ENCODE peak calls at places on chromosomes 4 and X, in eight cellular contexts. One of them, this sample, is unnamed.

GRCh38 chr4:25667931-25668557 is 12.4 kb downstream of the SLC34A2 start:
- DNase-seq in stomach: no peak
- DNase-seq in effector memory CD4-positive, alpha-beta T cell: no peak
- DNase-seq in upper lobe of left lung: no peak
- DNase-seq in CD8-positive, alpha-beta memory T cell: no peak
- DNase-seq in cardiac muscle cell: peak; percentile 34
- DNase-seq in Caco-2: peak; percentile 29
- DNase-seq in suprapubic skin: no peak
- DNase-seq in this sample: no peak

GRCh38 chr4:144589512-144589911 is 56.4 kb upstream of the HHIP start:
- DNase-seq in suprapubic skin: no peak
- DNase-seq in upper lobe of left lung: no peak
- DNase-seq in Caco-2: no peak
- DNase-seq in cardiac muscle cell: no peak
- DNase-seq in CD8-positive, alpha-beta memory T cell: no peak
- DNase-seq in effector memory CD4-positive, alpha-beta T cell: no peak
- DNase-seq in stomach: no peak
- DNase-seq in this sample: no peak

GRCh38 chrX:77675986-77676385 is 110.0 kb downstream of the ATRX start:
- DNase-seq in cardiac muscle cell: no peak
- DNase-seq in Caco-2: no peak
- DNase-seq in stomach: no peak
- DNase-seq in suprapubic skin: no peak
- DNase-seq in effector memory CD4-positive, alpha-beta T cell: no peak
- DNase-seq in upper lobe of left lung: no peak
- DNase-seq in CD8-positive, alpha-beta memory T cell: no peak
- DNase-seq in this sample: no peak

GRCh38 chr4:172871381-172871780 is 297.2 kb upstream of the GALNT7 start:
- DNase-seq in cardiac muscle cell: no peak
- DNase-seq in effector memory CD4-positive, alpha-beta T cell: no peak
- DNase-seq in CD8-positive, alpha-beta memory T cell: no peak
- DNase-seq in Caco-2: no peak
- DNase-seq in suprapubic skin: no peak
- DNase-seq in upper lobe of left lung: no peak
- DNase-seq in stomach: no peak
- DNase-seq in this sample: no peak

GRCh38 chr4:156660470-156660869 is 311.1 kb downstream of the PDGFC start:
- DNase-seq in stomach: no peak
- DNase-seq in Caco-2: no peak
- DNase-seq in effector memory CD4-positive, alpha-beta T cell: no peak
- DNase-seq in upper lobe of left lung: no peak
- DNase-seq in CD8-positive, alpha-beta memory T cell: no peak
- DNase-seq in suprapubic skin: no peak
- DNase-seq in cardiac muscle cell: no peak
- DNase-seq in this sample: no peak

GRCh38 chr4:14167876-14168510 is 540.5 kb upstream of the BOD1L1 start:
- DNase-seq in upper lobe of left lung: no peak
- DNase-seq in Caco-2: no peak
- DNase-seq in effector memory CD4-positive, alpha-beta T cell: no peak
- DNase-seq in CD8-positive, alpha-beta memory T cell: no peak
- DNase-seq in suprapubic skin: no peak
- DNase-seq in stomach: no peak
- DNase-seq in cardiac muscle cell: no peak
- DNase-seq in this sample: no peak

GRCh38 chrX:68945603-68946228 is 116.9 kb downstream of the EFNB1 start:
- DNase-seq in cardiac muscle cell: no peak
- DNase-seq in suprapubic skin: no peak
- DNase-seq in upper lobe of left lung: no peak
- DNase-seq in stomach: no peak
- DNase-seq in effector memory CD4-positive, alpha-beta T cell: no peak
- DNase-seq in Caco-2: peak; percentile 12
- DNase-seq in CD8-positive, alpha-beta memory T cell: no peak
- DNase-seq in this sample: no peak

GRCh38 chrX:20254712-20255299 is 11.9 kb downstream of the RPS6KA3 start:
- DNase-seq in upper lobe of left lung: no peak
- DNase-seq in effector memory CD4-positive, alpha-beta T cell: no peak
- DNase-seq in Caco-2: no peak
- DNase-seq in suprapubic skin: no peak
- DNase-seq in CD8-positive, alpha-beta memory T cell: no peak
- DNase-seq in cardiac muscle cell: no peak
- DNase-seq in stomach: no peak
- DNase-seq in this sample: no peak

GRCh38 chr4:54217642-54218486 is 11.2 kb upstream of the PDGFRA start:
- DNase-seq in upper lobe of left lung: peak; percentile 57
- DNase-seq in stomach: peak; percentile 74
- DNase-seq in cardiac muscle cell: peak; percentile 91
- DNase-seq in Caco-2: peak; percentile 88
- DNase-seq in CD8-positive, alpha-beta memory T cell: peak; percentile 62
- DNase-seq in suprapubic skin: peak; percentile 90
- DNase-seq in effector memory CD4-positive, alpha-beta T cell: no peak
- DNase-seq in this sample: no peak

GRCh38 chr4:57023104-57023503 is 44.4 kb downstream of the POLR2B start:
- DNase-seq in upper lobe of left lung: no peak
- DNase-seq in cardiac muscle cell: no peak
- DNase-seq in CD8-positive, alpha-beta memory T cell: no peak
- DNase-seq in suprapubic skin: no peak
- DNase-seq in Caco-2: no peak
- DNase-seq in stomach: no peak
- DNase-seq in effector memory CD4-positive, alpha-beta T cell: no peak
- DNase-seq in this sample: no peak

GRCh38 chrX:143642426-143642825 is 6.5 kb upstream of the SLITRK4 start:
- DNase-seq in upper lobe of left lung: no peak
- DNase-seq in effector memory CD4-positive, alpha-beta T cell: no peak
- DNase-seq in stomach: no peak
- DNase-seq in suprapubic skin: no peak
- DNase-seq in cardiac muscle cell: no peak
- DNase-seq in CD8-positive, alpha-beta memory T cell: no peak
- DNase-seq in Caco-2: no peak
- DNase-seq in this sample: no peak

GRCh38 chrX:134362560-134363089 is 97.3 kb upstream of the HPRT1 start:
- DNase-seq in CD8-positive, alpha-beta memory T cell: no peak
- DNase-seq in suprapubic skin: no peak
- DNase-seq in Caco-2: no peak
- DNase-seq in upper lobe of left lung: no peak
- DNase-seq in effector memory CD4-positive, alpha-beta T cell: no peak
- DNase-seq in stomach: no peak
- DNase-seq in cardiac muscle cell: no peak
- DNase-seq in this sample: no peak

GRCh38 chr4:74258949-74259348 is 49.3 kb upstream of the EPGN start:
- DNase-seq in suprapubic skin: no peak
- DNase-seq in upper lobe of left lung: no peak
- DNase-seq in CD8-positive, alpha-beta memory T cell: no peak
- DNase-seq in stomach: peak; percentile 91
- DNase-seq in cardiac muscle cell: no peak
- DNase-seq in effector memory CD4-positive, alpha-beta T cell: no peak
- DNase-seq in Caco-2: no peak
- DNase-seq in this sample: no peak

GRCh38 chr4:119212964-119213606 is 572 bp downstream of the USP53 start:
- DNase-seq in effector memory CD4-positive, alpha-beta T cell: peak; percentile 41
- DNase-seq in stomach: peak; percentile 85
- DNase-seq in cardiac muscle cell: peak; percentile 91
- DNase-seq in suprapubic skin: peak; percentile 92
- DNase-seq in CD8-positive, alpha-beta memory T cell: peak; percentile 71
- DNase-seq in upper lobe of left lung: peak; percentile 86
- DNase-seq in Caco-2: peak; percentile 87
- DNase-seq in this sample: peak; percentile 42

GRCh38 chr4:7238300-7238960 is 46.1 kb downstream of the SORCS2 start:
- DNase-seq in stomach: no peak
- DNase-seq in upper lobe of left lung: no peak
- DNase-seq in cardiac muscle cell: no peak
- DNase-seq in effector memory CD4-positive, alpha-beta T cell: no peak
- DNase-seq in CD8-positive, alpha-beta memory T cell: no peak
- DNase-seq in Caco-2: no peak
- DNase-seq in suprapubic skin: no peak
- DNase-seq in this sample: no peak

GRCh38 chrX:47482512-47483309 is at the start of gene ZNF41:
- DNase-seq in suprapubic skin: peak; percentile 80
- DNase-seq in cardiac muscle cell: peak; percentile 77
- DNase-seq in stomach: peak; percentile 71
- DNase-seq in upper lobe of left lung: peak; percentile 81
- DNase-seq in effector memory CD4-positive, alpha-beta T cell: peak; percentile 73
- DNase-seq in CD8-positive, alpha-beta memory T cell: peak; percentile 85
- DNase-seq in Caco-2: peak; percentile 86
- DNase-seq in this sample: peak; percentile 69

DNA sequence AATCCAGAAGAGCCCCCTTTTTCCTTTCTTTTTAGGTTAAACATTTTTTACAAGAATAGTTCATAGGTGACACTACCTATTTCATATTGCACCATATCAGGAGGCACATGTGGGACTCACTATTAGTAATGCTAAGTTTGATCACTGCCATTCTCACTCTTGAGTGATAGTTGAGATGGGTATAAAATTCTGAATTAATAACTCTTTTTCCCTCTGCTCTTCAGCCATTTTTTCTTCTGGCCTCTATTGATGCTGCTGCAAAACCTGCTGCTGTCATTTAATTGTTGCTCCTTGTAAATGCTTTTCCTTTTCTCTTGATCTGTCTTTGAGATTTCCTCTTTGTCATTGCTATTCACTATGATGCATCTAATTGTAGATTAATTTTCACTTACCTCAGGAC is 482.0 kb downstream of the MID1IP1 start:
- DNase-seq in Caco-2: no peak
- DNase-seq in stomach: no peak
- DNase-seq in effector memory CD4-positive, alpha-beta T cell: no peak
- DNase-seq in cardiac muscle cell: no peak
- DNase-seq in suprapubic skin: no peak
- DNase-seq in upper lobe of left lung: no peak
- DNase-seq in CD8-positive, alpha-beta memory T cell: no peak
- DNase-seq in this sample: no peak
- H3K9me3 ChIP-seq in Caco-2: no peaks in the 10 kb centered on the region
- H3K9me3 ChIP-seq in stomach: peaks cover 36% of the 10 kb centered on the region
- H3K9me3 ChIP-seq in effector memory CD4-positive, alpha-beta T cell: no peaks in the 10 kb centered on the region
- H3K9me3 ChIP-seq in cardiac muscle cell: peaks cover 3% of the 10 kb centered on the region
- H3K9me3 ChIP-seq in suprapubic skin: no peaks in the 10 kb centered on the region
- H3K9me3 ChIP-seq in upper lobe of left lung: no peaks in the 10 kb centered on the region
- H3K9me3 ChIP-seq in CD8-positive, alpha-beta memory T cell: no peaks in the 10 kb centered on the region
- H3K9me3 ChIP-seq in this sample: no peaks in the 10 kb centered on the region

DNA sequence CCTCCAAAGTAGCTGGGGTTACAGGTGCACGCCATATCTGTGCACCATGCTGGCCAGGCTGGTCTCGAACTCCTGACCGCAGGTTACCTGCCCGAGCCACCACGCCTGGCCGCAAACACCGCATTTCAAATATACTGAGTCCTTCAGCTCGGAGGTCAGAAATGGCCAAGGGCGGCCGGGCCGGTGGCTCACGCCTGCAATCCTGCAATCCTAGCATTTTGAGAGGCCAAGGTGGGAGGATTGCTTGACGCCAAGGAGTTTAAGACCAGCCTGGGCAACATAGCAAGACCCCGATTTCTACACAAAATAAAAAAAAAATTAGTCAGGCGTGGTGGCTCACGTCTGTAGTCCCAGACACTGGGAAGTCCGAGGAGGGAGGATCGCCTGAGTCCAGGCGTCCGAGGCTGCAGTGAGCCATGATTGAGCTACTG is 71.9 kb upstream of the PPP2R3B start:
- DNase-seq in suprapubic skin: no peak
- DNase-seq in upper lobe of left lung: no peak
- DNase-seq in stomach: no peak
- DNase-seq in Caco-2: no peak
- DNase-seq in cardiac muscle cell: no peak
- DNase-seq in CD8-positive, alpha-beta memory T cell: no peak
- DNase-seq in effector memory CD4-positive, alpha-beta T cell: no peak
- DNase-seq in this sample: no peak
- H3K9me3 ChIP-seq in suprapubic skin: peaks cover 3% of the 10 kb centered on the region
- H3K9me3 ChIP-seq in upper lobe of left lung: no peaks in the 10 kb centered on the region
- H3K9me3 ChIP-seq in stomach: peaks cover 11% of the 10 kb centered on the region
- H3K9me3 ChIP-seq in Caco-2: peaks cover 5% of the 10 kb centered on the region
- H3K9me3 ChIP-seq in cardiac muscle cell: no peaks in the 10 kb centered on the region
- H3K9me3 ChIP-seq in CD8-positive, alpha-beta memory T cell: no peaks in the 10 kb centered on the region
- H3K9me3 ChIP-seq in effector memory CD4-positive, alpha-beta T cell: no peaks in the 10 kb centered on the region
- H3K9me3 ChIP-seq in this sample: no peaks in the 10 kb centered on the region

DNA sequence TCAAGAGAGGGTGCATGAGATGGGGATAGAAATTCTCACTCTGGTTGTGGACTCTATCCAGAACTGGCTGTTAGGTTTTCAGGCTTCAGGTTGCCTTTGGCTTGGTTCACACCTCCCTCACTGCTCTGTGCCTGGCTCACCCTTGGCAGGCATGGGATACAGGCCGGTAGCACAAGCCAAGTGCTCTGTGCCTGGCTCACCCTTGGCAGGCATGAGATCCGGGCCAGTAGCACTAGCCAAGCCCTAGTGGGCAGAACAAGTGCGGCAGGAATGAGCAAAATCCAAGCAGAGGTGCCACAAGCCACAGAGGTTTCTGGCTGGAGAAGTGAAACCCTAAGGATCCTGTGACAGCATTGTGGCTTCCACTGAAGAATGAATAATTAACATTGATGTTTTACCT is 1642.3 kb downstream of the C4orf33 start:
- DNase-seq in CD8-positive, alpha-beta memory T cell: no peak
- DNase-seq in effector memory CD4-positive, alpha-beta T cell: no peak
- DNase-seq in suprapubic skin: no peak
- DNase-seq in upper lobe of left lung: no peak
- DNase-seq in cardiac muscle cell: no peak
- DNase-seq in stomach: no peak
- DNase-seq in Caco-2: no peak
- DNase-seq in this sample: no peak
- H3K9me3 ChIP-seq in CD8-positive, alpha-beta memory T cell: no peaks in the 10 kb centered on the region
- H3K9me3 ChIP-seq in effector memory CD4-positive, alpha-beta T cell: no peaks in the 10 kb centered on the region
- H3K9me3 ChIP-seq in suprapubic skin: no peaks in the 10 kb centered on the region
- H3K9me3 ChIP-seq in upper lobe of left lung: no peaks in the 10 kb centered on the region
- H3K9me3 ChIP-seq in cardiac muscle cell: no peaks in the 10 kb centered on the region
- H3K9me3 ChIP-seq in stomach: no peaks in the 10 kb centered on the region
- H3K9me3 ChIP-seq in Caco-2: no peaks in the 10 kb centered on the region
- H3K9me3 ChIP-seq in this sample: no peaks in the 10 kb centered on the region

DNA sequence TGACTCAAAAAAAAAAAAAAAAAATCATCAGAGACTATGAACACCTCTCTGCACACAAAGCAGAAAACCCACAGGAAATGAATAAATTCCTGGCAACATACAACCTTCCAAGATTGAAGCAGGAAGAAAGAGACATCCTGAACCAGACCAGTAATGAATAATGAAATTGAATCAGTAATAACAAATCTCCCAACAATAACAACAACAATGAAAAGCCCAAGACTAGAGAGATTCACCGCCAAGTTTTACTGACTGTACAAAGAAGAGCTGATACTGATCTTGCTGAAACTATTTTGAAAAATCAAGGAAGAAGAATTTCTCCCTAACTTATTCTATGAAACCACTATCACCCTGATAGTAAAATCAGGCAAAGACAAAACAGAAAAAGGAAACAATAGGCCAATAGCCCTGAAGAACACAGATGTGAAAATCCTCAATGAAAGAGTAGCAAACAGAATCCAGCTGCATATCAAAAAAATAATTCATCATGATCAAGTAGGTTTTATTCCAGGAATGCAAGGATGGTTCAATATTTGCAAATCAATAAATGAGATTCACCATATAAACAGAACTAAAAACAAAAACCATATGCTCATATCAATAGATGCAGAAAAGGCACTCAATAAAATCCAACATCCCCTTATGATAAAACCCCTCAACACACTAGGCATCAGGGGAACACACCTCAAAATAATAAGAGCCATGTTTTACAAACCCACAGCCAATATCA is 31.0 kb upstream of the PLK4 start:
- DNase-seq in CD8-positive, alpha-beta memory T cell: no peak
- DNase-seq in Caco-2: no peak
- DNase-seq in stomach: no peak
- DNase-seq in effector memory CD4-positive, alpha-beta T cell: no peak
- DNase-seq in cardiac muscle cell: no peak
- DNase-seq in suprapubic skin: no peak
- DNase-seq in upper lobe of left lung: no peak
- DNase-seq in this sample: no peak
- H3K9me3 ChIP-seq in CD8-positive, alpha-beta memory T cell: peaks cover 11% of the 10 kb centered on the region
- H3K9me3 ChIP-seq in Caco-2: peaks cover 20% of the 10 kb centered on the region
- H3K9me3 ChIP-seq in stomach: peaks cover 49% of the 10 kb centered on the region
- H3K9me3 ChIP-seq in effector memory CD4-positive, alpha-beta T cell: peaks cover 13% of the 10 kb centered on the region
- H3K9me3 ChIP-seq in cardiac muscle cell: no peaks in the 10 kb centered on the region
- H3K9me3 ChIP-seq in suprapubic skin: peaks cover 10% of the 10 kb centered on the region
- H3K9me3 ChIP-seq in upper lobe of left lung: peaks cover 13% of the 10 kb centered on the region
- H3K9me3 ChIP-seq in this sample: peaks cover 7% of the 10 kb centered on the region

This sample was measured in T-helper 17 cell.